ENCODE peak calls at places on chromosomes 16 and 17, in six cellular contexts. T, L, O, Y, V and I are unnamed samples.

GRCh38 chr16:31382485-31383161 is 10.5 kb upstream of the ITGAD start:
- DNase-seq in T (peak; percentile 66), L (no peak), O (peak; percentile 76), Y (peak; percentile 36), V (no peak), I (peak; percentile 83)

GRCh38 chr17:81295031-81295677 is at the start of gene SLC38A10:
- DNase-seq in T (peak; percentile 81), L (peak; percentile 29), O (peak; percentile 92), Y (peak; percentile 74), V (peak; percentile 88), I (peak; percentile 98)

GRCh38 chr17:17784599-17785264 is 52.1 kb downstream of the SREBF1 start:
- DNase-seq in T (no peak), L (no peak), O (no peak), Y (no peak), V (no peak), I (no peak)

GRCh38 chr17:46916211-46916610 is 6.7 kb upstream of the GOSR2 start:
- DNase-seq in T (no peak), L (no peak), O (no peak), Y (no peak), V (no peak), I (no peak)

GRCh38 chr16:87543436-87544191 is 50.8 kb upstream of the ZCCHC14 start:
- DNase-seq in T (no peak), L (no peak), O (no peak), Y (no peak), V (no peak), I (no peak)

GRCh38 chr17:47929218-47930000 is 12.0 kb upstream of the PNPO start:
- DNase-seq in T (no peak), L (no peak), O (no peak), Y (no peak), V (no peak), I (no peak)

GRCh38 chr16:80803341-80804060 is 897 bp downstream of the CDYL2 start:
- DNase-seq in T (peak; percentile 24), L (no peak), O (peak; percentile 40), Y (peak; percentile 11), V (no peak), I (peak; percentile 60)

GRCh38 chr17:71937914-71938313 is 182.9 kb upstream of the SOX9 start:
- DNase-seq in T (no peak), L (no peak), O (no peak), Y (no peak), V (no peak), I (no peak)

GRCh38 chr16:65070831-65071230 is 51.0 kb downstream of the CDH11 start:
- DNase-seq in T (peak; percentile 22), L (peak; percentile 94), O (peak; percentile 44), Y (peak; percentile 98), V (peak; percentile 76), I (no peak)

GRCh38 chr17:39729280-39729851 is 966 bp downstream of the MIEN1 start:
- DNase-seq in T (no peak), L (no peak), O (no peak), Y (no peak), V (no peak), I (no peak)

GRCh38 chr16:87266846-87267245 is 50.3 kb downstream of the C16orf95 start:
- DNase-seq in T (no peak), L (no peak), O (no peak), Y (no peak), V (no peak), I (no peak)

GRCh38 chr16:19410435-19411153 is 7.1 kb upstream of the TMC5 start:
- DNase-seq in T (peak; percentile 45), L (no peak), O (peak; percentile 32), Y (no peak), V (no peak), I (peak; percentile 45)
- TF ChIP-seq CTCF in T (peak; percentile 50), L (peak; percentile 22), O (no peak), Y (no peak), V (no peak), I (peak; percentile 25)

DNA sequence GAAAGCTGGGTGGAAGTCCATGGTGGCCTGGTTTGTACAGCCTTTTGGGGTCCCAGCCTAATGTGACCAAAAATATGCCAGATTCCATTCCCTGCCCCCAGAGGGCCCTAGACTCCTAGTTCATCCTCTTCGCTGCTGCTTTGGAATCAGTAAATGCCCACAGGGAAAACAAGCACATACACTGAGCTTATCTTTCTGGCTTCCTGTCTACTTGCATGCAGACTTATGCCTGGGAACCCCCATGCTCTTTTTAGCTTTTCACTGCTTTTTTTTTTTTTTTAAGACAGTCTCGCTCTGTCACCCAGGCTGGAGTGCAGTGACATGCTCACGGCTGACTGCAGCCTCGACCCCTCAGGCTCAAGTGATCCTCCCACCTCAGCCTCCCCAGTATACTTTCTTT is 6.2 kb upstream of the CD300LG start:
- DNase-seq in T (no peak), L (no peak), O (no peak), Y (peak; percentile 18), V (no peak), I (no peak)
- TF ChIP-seq CTCF in T (peak; percentile 43), L (peak; percentile 20), O (no peak), Y (peak; percentile 43), V (no peak), I (no peak)

GRCh38 chr16:47323241-47323640 is 137.6 kb downstream of the ITFG1 start:
- DNase-seq in T (no peak), L (no peak), O (no peak), Y (no peak), V (no peak), I (no peak)
- TF ChIP-seq CTCF in T (no peak), L (no peak), O (no peak), Y (no peak), V (no peak), I (no peak)

DNA sequence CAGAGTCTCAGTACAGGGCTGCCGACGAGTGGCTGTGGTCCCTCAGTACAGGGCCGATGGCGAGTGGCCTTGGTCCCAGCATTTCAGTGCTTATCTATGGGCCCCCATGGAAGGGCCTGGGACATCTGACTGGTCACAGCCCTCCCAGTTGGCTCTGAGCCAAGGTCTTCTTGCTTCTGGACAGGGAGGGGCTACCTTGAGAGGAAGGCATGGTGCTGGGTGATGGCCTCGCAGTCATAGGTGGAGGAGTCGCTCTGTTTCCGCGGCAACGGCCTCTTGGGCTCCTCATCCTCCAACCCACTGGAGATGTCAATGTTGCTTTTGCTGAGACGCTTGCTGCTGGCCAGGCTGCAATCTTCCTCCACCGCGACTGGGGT is 32.6 kb downstream of the PIMREG start:
- DNase-seq in T (no peak), L (no peak), O (no peak), Y (no peak), V (no peak), I (no peak)
- TF ChIP-seq CTCF in T (no peak), L (no peak), O (no peak), Y (no peak), V (no peak), I (no peak)

GRCh38 chr17:4008082-4008435 is 43.8 kb upstream of the ATP2A3 start:
- DNase-seq in T (no peak), L (no peak), O (no peak), Y (peak; percentile 38), V (no peak), I (no peak)
- TF ChIP-seq CTCF in T (no peak), L (no peak), O (no peak), Y (peak; percentile 33), V (no peak), I (no peak)

DNA sequence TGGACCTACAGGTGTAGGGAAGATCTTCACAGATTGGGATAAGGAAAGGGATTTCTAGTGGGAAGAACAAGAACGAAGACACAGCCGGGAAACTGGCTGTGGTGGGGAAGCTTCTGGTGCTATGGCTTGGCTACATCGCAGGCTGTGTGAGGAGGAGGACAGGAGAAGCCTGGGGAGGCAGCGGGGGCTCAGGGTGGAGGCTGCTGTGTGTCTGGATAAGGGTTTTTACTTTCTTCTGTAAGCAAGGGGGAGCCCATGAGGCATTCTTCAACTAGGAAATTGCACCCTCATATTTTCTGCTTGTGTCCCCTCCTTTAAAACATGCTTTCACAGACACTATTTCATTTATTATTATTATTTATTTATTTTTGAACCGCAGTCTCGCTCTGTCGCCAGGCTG is 2.9 kb upstream of the RHBDF2 start:
- DNase-seq in T (no peak), L (no peak), O (no peak), Y (no peak), V (no peak), I (no peak)
- TF ChIP-seq CTCF in T (no peak), L (peak; percentile 25), O (no peak), Y (no peak), V (no peak), I (peak; percentile 24)